ENCODE peak calls at places on chromosomes 5 and 9, in eight cellular contexts. L, J, H, I, S, M, Z and K are unnamed samples.
A peak's percentile ranks its signal among the peaks of the same experiment; 100 is the strongest.

GRCh38 chr5:54317511-54318260 is 7.3 kb upstream of the ARL15 start:
- DNase-seq in J (no peak), Z (no peak), I (no peak), S (no peak), M (no peak), H (no peak), L (no peak), K (no peak)

GRCh38 chr5:141691867-141692532 is 10.0 kb upstream of the ARAP3 start:
- DNase-seq in H (peak; percentile 79), J (peak; percentile 50), M (peak; percentile 85), L (peak; percentile 76), Z (peak; percentile 78), I (peak; percentile 58), S (peak; percentile 93), K (peak; percentile 94)

GRCh38 chr5:135355182-135355581 is 43.8 kb downstream of the MACROH2A1 start:
- DNase-seq in M (no peak), S (no peak), Z (no peak), I (no peak), L (no peak), H (no peak), J (no peak), K (no peak)

GRCh38 chr9:105127863-105128220 is 116.6 kb upstream of the SLC44A1 start:
- DNase-seq in H (peak; percentile 70), M (peak; percentile 40), S (no peak), I (peak; percentile 71), L (no peak), J (no peak), Z (peak; percentile 82), K (no peak)

GRCh38 chr5:74367241-74367733 is 273.2 kb downstream of the ENC1 start:
- DNase-seq in S (no peak), J (no peak), I (no peak), Z (no peak), L (no peak), H (no peak), M (no peak), K (no peak)

GRCh38 chr9:137455361-137455991 is 3.7 kb downstream of the NSMF start:
- DNase-seq in H (no peak), Z (no peak), L (no peak), S (peak; percentile 34), M (no peak), I (no peak), J (no peak), K (peak; percentile 61)

GRCh38 chr5:3601060-3601710 is 5.6 kb downstream of the IRX1 start:
- DNase-seq in H (no peak), Z (peak; percentile 18), M (no peak), S (no peak), L (no peak), J (no peak), I (no peak), K (no peak)

GRCh38 chr5:10607666-10608442 is 44.0 kb downstream of the ANKRD33B start:
- DNase-seq in L (no peak), J (no peak), M (no peak), H (peak; percentile 90), S (no peak), I (no peak), Z (no peak), K (no peak)

GRCh38 chr9:34158362-34158869 is 20.4 kb upstream of the UBAP1 start:
- DNase-seq in H (peak; percentile 78), L (no peak), Z (peak; percentile 24), J (no peak), S (no peak), M (no peak), I (peak; percentile 100), K (no peak)

GRCh38 chr5:51159164-51159563 is 224.1 kb upstream of the ISL1 start:
- DNase-seq in Z (no peak), J (no peak), M (no peak), L (no peak), H (no peak), S (no peak), I (no peak), K (no peak)

GRCh38 chr9:16344343-16344742 is 526.1 kb downstream of the BNC2 start:
- DNase-seq in Z (peak; percentile 65), I (peak; percentile 87), M (no peak), S (no peak), H (peak; percentile 89), L (no peak), J (no peak), K (no peak)

GRCh38 chr9:90905079-90905478 is 103.5 kb downstream of the SYK start:
- DNase-seq in L (no peak), S (no peak), J (peak; percentile 78), I (no peak), Z (peak; percentile 73), H (peak; percentile 56), M (no peak), K (no peak)

GRCh38 chr5:2848634-2849033 is 97.2 kb upstream of the IRX2 start:
- DNase-seq in Z (no peak), L (no peak), M (no peak), H (no peak), I (peak; percentile 16), S (no peak), J (no peak), K (no peak)

GRCh38 chr5:126007841-126008240 is 415.4 kb upstream of the GRAMD2B start:
- DNase-seq in I (peak; percentile 22), S (no peak), J (no peak), H (peak; percentile 81), Z (peak; percentile 4), L (no peak), M (no peak), K (no peak)

GRCh38 chr5:19125956-19126713 is 861.9 kb downstream of the CDH18 start:
- DNase-seq in S (no peak), J (no peak), H (no peak), L (no peak), I (peak; percentile 55), M (no peak), Z (no peak), K (no peak)

GRCh38 chr9:90034071-90034470 is 429.3 kb downstream of the GADD45G start:
- DNase-seq in L (no peak), Z (peak; percentile 28), H (no peak), M (no peak), I (peak; percentile 40), J (no peak), S (no peak), K (no peak)

GRCh38 chr5:116734717-116735072 is 160.1 kb upstream of the SEMA6A start:
- DNase-seq in M (no peak), I (no peak), Z (no peak), S (no peak), H (no peak), L (no peak), J (no peak), K (no peak)

GRCh38 chr5:151686673-151687378 is at the start of gene SPARC:
- DNase-seq in M (no peak), H (peak; percentile 96), Z (peak; percentile 68), J (no peak), L (no peak), S (peak; percentile 83), I (no peak), K (peak; percentile 91)

GRCh38 chr5:1462358-1462757 is 17.1 kb upstream of the SLC6A3 start:
- DNase-seq in M (no peak), I (no peak), J (no peak), Z (no peak), H (no peak), S (peak; percentile 60), L (no peak), K (peak; percentile 54)

GRCh38 chr5:41755705-41756104 is 114.5 kb downstream of the OXCT1 start:
- DNase-seq in I (no peak), S (no peak), L (no peak), H (no peak), M (no peak), Z (no peak), J (no peak), K (no peak)

GRCh38 chr5:139745800-139746690 is 49.6 kb upstream of the PSD2 start:
- DNase-seq in S (no peak), H (peak; percentile 92), L (no peak), M (peak; percentile 21), I (peak; percentile 66), J (no peak), Z (peak; percentile 91), K (peak; percentile 79)

GRCh38 chr5:172534229-172535169 is 80.2 kb upstream of the SH3PXD2B start:
- DNase-seq in S (no peak), H (no peak), M (no peak), L (no peak), Z (peak; percentile 41), I (peak; percentile 53), J (no peak), K (no peak)

GRCh38 chr5:115586525-115587146 is 15.6 kb downstream of the TICAM2 start:
- DNase-seq in M (no peak), H (peak; percentile 66), I (peak; percentile 41), J (no peak), L (no peak), S (no peak), Z (peak; percentile 41), K (no peak)

GRCh38 chr5:173429489-173430150 is 101.4 kb upstream of the STC2 start:
- DNase-seq in I (peak; percentile 12), J (no peak), S (no peak), M (no peak), Z (peak; percentile 21), L (no peak), H (no peak), K (no peak)